ENCODE peak calls at places on chromosomes 12 and 14, in six cellular contexts. One of them, this sample, is unnamed.

GRCh38 chr12:20946732-20947131 is 136.2 kb downstream of the SLCO1B3 start:
- DNase-seq in fibroblast of mammary gland: peak
- DNase-seq in RWPE2: no peak
- DNase-seq in A549: peak
- DNase-seq in astrocyte of the cerebellum: peak
- DNase-seq in suprapubic skin: no peak
- DNase-seq in this sample: no peak

GRCh38 chr14:96960598-96961116 is 163.5 kb downstream of the VRK1 start:
- DNase-seq in A549: no peak
- DNase-seq in suprapubic skin: no peak
- DNase-seq in RWPE2: no peak
- DNase-seq in astrocyte of the cerebellum: no peak
- DNase-seq in fibroblast of mammary gland: no peak
- DNase-seq in this sample: no peak

GRCh38 chr14:72957213-72957612 is 30.9 kb downstream of the DCAF4 start:
- DNase-seq in fibroblast of mammary gland: no peak
- DNase-seq in astrocyte of the cerebellum: no peak
- DNase-seq in RWPE2: no peak
- DNase-seq in suprapubic skin: no peak
- DNase-seq in A549: no peak
- DNase-seq in this sample: no peak

GRCh38 chr12:114136656-114137055 is 170.5 kb upstream of the RBM19 start:
- DNase-seq in RWPE2: no peak
- DNase-seq in fibroblast of mammary gland: no peak
- DNase-seq in A549: no peak
- DNase-seq in suprapubic skin: no peak
- DNase-seq in astrocyte of the cerebellum: no peak
- DNase-seq in this sample: no peak

GRCh38 chr14:89214221-89214965 is 202.6 kb downstream of the FOXN3 start:
- DNase-seq in RWPE2: no peak
- DNase-seq in suprapubic skin: peak
- DNase-seq in fibroblast of mammary gland: no peak
- DNase-seq in astrocyte of the cerebellum: no peak
- DNase-seq in A549: peak
- DNase-seq in this sample: peak

GRCh38 chr12:3137268-3137761 is 60.1 kb downstream of the TSPAN9 start:
- DNase-seq in suprapubic skin: no peak
- DNase-seq in fibroblast of mammary gland: peak
- DNase-seq in astrocyte of the cerebellum: no peak
- DNase-seq in RWPE2: no peak
- DNase-seq in A549: no peak
- DNase-seq in this sample: peak

GRCh38 chr12:95625012-95625411 is 73.7 kb upstream of the USP44 start:
- DNase-seq in A549: no peak
- DNase-seq in astrocyte of the cerebellum: no peak
- DNase-seq in fibroblast of mammary gland: no peak
- DNase-seq in suprapubic skin: no peak
- DNase-seq in RWPE2: no peak
- DNase-seq in this sample: no peak

GRCh38 chr12:66188584-66189475 is at the start of gene IRAK3:
- DNase-seq in astrocyte of the cerebellum: no peak
- DNase-seq in A549: peak
- DNase-seq in suprapubic skin: peak
- DNase-seq in RWPE2: no peak
- DNase-seq in fibroblast of mammary gland: peak
- DNase-seq in this sample: peak

GRCh38 chr12:110199360-110200123 is 75.4 kb downstream of the IFT81 start:
- DNase-seq in RWPE2: no peak
- DNase-seq in fibroblast of mammary gland: peak
- DNase-seq in suprapubic skin: no peak
- DNase-seq in astrocyte of the cerebellum: peak
- DNase-seq in A549: peak
- DNase-seq in this sample: no peak

GRCh38 chr12:48189331-48190125 is 6.1 kb downstream of the CCDC184 start:
- DNase-seq in fibroblast of mammary gland: peak
- DNase-seq in suprapubic skin: no peak
- DNase-seq in A549: peak
- DNase-seq in RWPE2: no peak
- DNase-seq in astrocyte of the cerebellum: peak
- DNase-seq in this sample: no peak

GRCh38 chr14:70901218-70901772 is 6.0 kb upstream of the PCNX1 start:
- DNase-seq in RWPE2: no peak
- DNase-seq in suprapubic skin: no peak
- DNase-seq in A549: no peak
- DNase-seq in astrocyte of the cerebellum: no peak
- DNase-seq in fibroblast of mammary gland: peak
- DNase-seq in this sample: no peak

GRCh38 chr12:25319233-25319984 is 68.7 kb upstream of the KRAS start:
- DNase-seq in fibroblast of mammary gland: no peak
- DNase-seq in suprapubic skin: no peak
- DNase-seq in A549: no peak
- DNase-seq in RWPE2: no peak
- DNase-seq in astrocyte of the cerebellum: no peak
- DNase-seq in this sample: no peak

GRCh38 chr14:70281938-70282337 is 77.5 kb downstream of the COX16 start:
- DNase-seq in A549: no peak
- DNase-seq in suprapubic skin: no peak
- DNase-seq in astrocyte of the cerebellum: no peak
- DNase-seq in fibroblast of mammary gland: no peak
- DNase-seq in RWPE2: no peak
- DNase-seq in this sample: no peak

GRCh38 chr12:56836317-56836716 is 73.2 kb downstream of the HSD17B6 start:
- DNase-seq in fibroblast of mammary gland: peak
- DNase-seq in RWPE2: peak
- DNase-seq in suprapubic skin: no peak
- DNase-seq in astrocyte of the cerebellum: no peak
- DNase-seq in A549: peak
- DNase-seq in this sample: no peak

GRCh38 chr12:19222566-19222965 is 93.0 kb downstream of the PLEKHA5 start:
- DNase-seq in fibroblast of mammary gland: peak
- DNase-seq in RWPE2: no peak
- DNase-seq in A549: no peak
- DNase-seq in astrocyte of the cerebellum: no peak
- DNase-seq in suprapubic skin: no peak
- DNase-seq in this sample: no peak

GRCh38 chr12:121579190-121579791 is 1.5 kb downstream of the KDM2B start:
- DNase-seq in RWPE2: no peak
- DNase-seq in A549: no peak
- DNase-seq in fibroblast of mammary gland: no peak
- DNase-seq in astrocyte of the cerebellum: no peak
- DNase-seq in suprapubic skin: peak
- DNase-seq in this sample: peak

GRCh38 chr14:81323621-81324400 is 76.3 kb downstream of the STON2 start:
- DNase-seq in astrocyte of the cerebellum: no peak
- DNase-seq in suprapubic skin: no peak
- DNase-seq in fibroblast of mammary gland: no peak
- DNase-seq in A549: peak
- DNase-seq in RWPE2: peak
- DNase-seq in this sample: peak

GRCh38 chr14:39568809-39569538 is 136.7 kb upstream of the FBXO33 start:
- DNase-seq in A549: no peak
- DNase-seq in suprapubic skin: no peak
- DNase-seq in fibroblast of mammary gland: no peak
- DNase-seq in RWPE2: no peak
- DNase-seq in astrocyte of the cerebellum: no peak
- DNase-seq in this sample: no peak

GRCh38 chr12:114293073-114293472 is 112.9 kb downstream of the TBX5 start:
- DNase-seq in astrocyte of the cerebellum: no peak
- DNase-seq in A549: no peak
- DNase-seq in RWPE2: no peak
- DNase-seq in fibroblast of mammary gland: no peak
- DNase-seq in suprapubic skin: no peak
- DNase-seq in this sample: no peak

GRCh38 chr14:102086972-102087761 is at the start of gene HSP90AA1:
- DNase-seq in A549: peak
- DNase-seq in fibroblast of mammary gland: peak
- DNase-seq in suprapubic skin: peak
- DNase-seq in RWPE2: peak
- DNase-seq in astrocyte of the cerebellum: peak
- DNase-seq in this sample: peak

GRCh38 chr14:104280902-104281767 is 142.7 kb downstream of the KIF26A start:
- DNase-seq in suprapubic skin: peak
- DNase-seq in astrocyte of the cerebellum: no peak
- DNase-seq in fibroblast of mammary gland: no peak
- DNase-seq in RWPE2: peak
- DNase-seq in A549: no peak
- DNase-seq in this sample: no peak

GRCh38 chr14:73059326-73059725 is 992 bp downstream of the RBM25 start:
- DNase-seq in suprapubic skin: no peak
- DNase-seq in A549: peak
- DNase-seq in RWPE2: no peak
- DNase-seq in astrocyte of the cerebellum: no peak
- DNase-seq in fibroblast of mammary gland: peak
- DNase-seq in this sample: no peak

GRCh38 chr12:122983789-122984515 is 3.5 kb downstream of the ARL6IP4 start:
- DNase-seq in astrocyte of the cerebellum: no peak
- DNase-seq in RWPE2: no peak
- DNase-seq in fibroblast of mammary gland: no peak
- DNase-seq in suprapubic skin: no peak
- DNase-seq in A549: no peak
- DNase-seq in this sample: no peak

GRCh38 chr12:53657041-53657440 is 18.8 kb downstream of the ATP5MC2 start:
- DNase-seq in RWPE2: no peak
- DNase-seq in A549: no peak
- DNase-seq in suprapubic skin: no peak
- DNase-seq in astrocyte of the cerebellum: no peak
- DNase-seq in fibroblast of mammary gland: peak
- DNase-seq in this sample: no peak

GRCh38 chr12:95674631-95675030 is 115.9 kb downstream of the NTN4 start:
- DNase-seq in RWPE2: no peak
- DNase-seq in astrocyte of the cerebellum: no peak
- DNase-seq in fibroblast of mammary gland: peak
- DNase-seq in A549: no peak
- DNase-seq in suprapubic skin: no peak
- DNase-seq in this sample: no peak

GRCh38 chr12:63420206-63420644 is 248.1 kb downstream of the DPY19L2 start:
- DNase-seq in RWPE2: no peak
- DNase-seq in astrocyte of the cerebellum: peak
- DNase-seq in A549: peak
- DNase-seq in suprapubic skin: no peak
- DNase-seq in fibroblast of mammary gland: peak
- DNase-seq in this sample: no peak

GRCh38 chr12:58787021-58787760 is 133.1 kb downstream of the LRIG3 start:
- DNase-seq in fibroblast of mammary gland: no peak
- DNase-seq in RWPE2: no peak
- DNase-seq in A549: no peak
- DNase-seq in suprapubic skin: no peak
- DNase-seq in astrocyte of the cerebellum: no peak
- DNase-seq in this sample: no peak

GRCh38 chr12:47939009-47939601 is 24.3 kb upstream of the TMEM106C start:
- DNase-seq in suprapubic skin: no peak
- DNase-seq in RWPE2: peak
- DNase-seq in fibroblast of mammary gland: no peak
- DNase-seq in A549: no peak
- DNase-seq in astrocyte of the cerebellum: no peak
- DNase-seq in this sample: peak

GRCh38 chr12:132955094-132955932 is 793 bp downstream of the ZNF605 start:
- DNase-seq in suprapubic skin: no peak
- DNase-seq in RWPE2: no peak
- DNase-seq in A549: peak
- DNase-seq in astrocyte of the cerebellum: peak
- DNase-seq in fibroblast of mammary gland: peak
- DNase-seq in this sample: no peak
- TF ChIP-seq CTCF in suprapubic skin: no peak
- TF ChIP-seq CTCF in RWPE2: no peak
- TF ChIP-seq CTCF in A549: no peak
- TF ChIP-seq CTCF in astrocyte of the cerebellum: no peak
- TF ChIP-seq CTCF in fibroblast of mammary gland: no peak
- TF ChIP-seq CTCF in this sample: no peak

GRCh38 chr12:6627598-6627997 is 8.2 kb downstream of the LPAR5 start:
- DNase-seq in astrocyte of the cerebellum: no peak
- DNase-seq in A549: no peak
- DNase-seq in RWPE2: no peak
- DNase-seq in suprapubic skin: no peak
- DNase-seq in fibroblast of mammary gland: no peak
- DNase-seq in this sample: no peak
- H3K4me3 ChIP-seq in astrocyte of the cerebellum: no peak
- H3K4me3 ChIP-seq in A549: no peak
- H3K4me3 ChIP-seq in RWPE2: no peak
- H3K4me3 ChIP-seq in suprapubic skin: no peak
- H3K4me3 ChIP-seq in fibroblast of mammary gland: no peak
- H3K4me3 ChIP-seq in this sample: no peak

DNA sequence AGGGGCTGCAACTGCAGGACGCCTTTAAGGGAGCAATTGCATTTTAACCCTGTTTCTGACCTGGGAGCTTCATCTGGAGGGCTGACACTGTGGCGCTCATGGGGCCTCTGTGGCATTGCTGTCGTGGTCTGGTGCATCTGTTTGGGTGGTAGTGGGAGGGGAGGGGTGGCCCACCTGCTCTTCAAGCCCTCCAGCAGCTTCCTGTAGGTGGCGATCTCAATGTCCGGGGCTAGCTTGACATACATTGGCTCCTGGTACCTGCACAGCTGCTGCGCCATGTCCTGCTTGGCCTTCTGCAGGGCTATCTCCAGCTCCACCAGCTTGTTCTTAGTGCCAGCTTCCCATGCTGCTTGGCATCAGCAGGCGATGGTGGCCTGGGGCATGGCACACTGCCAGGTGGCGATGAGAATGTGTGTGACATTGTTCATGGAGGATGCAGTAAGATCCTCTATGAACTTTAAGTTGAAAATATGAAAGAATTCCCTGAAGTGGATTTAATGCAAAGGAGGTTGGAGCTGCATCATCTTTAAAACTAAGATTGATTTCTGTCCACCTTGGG is 7.7 kb upstream of the KRT82 start:
- DNase-seq in fibroblast of mammary gland: no peak
- DNase-seq in RWPE2: no peak
- DNase-seq in A549: no peak
- DNase-seq in astrocyte of the cerebellum: no peak
- DNase-seq in suprapubic skin: no peak
- DNase-seq in this sample: no peak
- TF ChIP-seq CTCF in fibroblast of mammary gland: no peak
- TF ChIP-seq CTCF in RWPE2: no peak
- TF ChIP-seq CTCF in A549: no peak
- TF ChIP-seq CTCF in astrocyte of the cerebellum: no peak
- TF ChIP-seq CTCF in suprapubic skin: no peak
- TF ChIP-seq CTCF in this sample: no peak

GRCh38 chr14:38256358-38256840 is 506 bp upstream of the CLEC14A start:
- DNase-seq in astrocyte of the cerebellum: no peak
- DNase-seq in suprapubic skin: no peak
- DNase-seq in RWPE2: no peak
- DNase-seq in A549: no peak
- DNase-seq in fibroblast of mammary gland: peak
- DNase-seq in this sample: peak
- H3K4me3 ChIP-seq in astrocyte of the cerebellum: no peak
- H3K4me3 ChIP-seq in suprapubic skin: peak
- H3K4me3 ChIP-seq in RWPE2: no peak
- H3K4me3 ChIP-seq in A549: no peak
- H3K4me3 ChIP-seq in fibroblast of mammary gland: no peak
- H3K4me3 ChIP-seq in this sample: no peak

This sample was measured in lower leg skin.